ENCODE peak calls at places on chromosome 5, in nine cellular contexts. A is T-cell; C is AG09319; U is SHP77; L is RWPE1; V is cardiac fibroblast; E is lower leg skin; I is neuronal stem cell; Z is activated CD4-positive, alpha-beta T cell treated with anti-CD3 and anti-CD28 coated beads for 4 hours. T is an unnamed sample.

GRCh38 chr5:80960531-80961375 is 590 bp downstream of the RASGRF2 start:
- DNase-seq in A (no peak), C (no peak), U (no peak), L (peak), V (peak), E (no peak), I (peak), Z (peak), T (no peak)

GRCh38 chr5:167285591-167285990 is 1005.9 kb upstream of the WWC1 start:
- DNase-seq in A (no peak), C (no peak), U (no peak), L (no peak), V (no peak), E (no peak), I (no peak), Z (no peak), T (no peak)

GRCh38 chr5:43313854-43314457 is 744 bp upstream of the HMGCS1 start:
- DNase-seq in A (no peak), C (no peak), U (peak), L (no peak), V (peak), E (no peak), I (no peak), Z (no peak), T (no peak)

GRCh38 chr5:58244819-58245478 is 214.9 kb downstream of the PLK2 start:
- DNase-seq in A (no peak), C (no peak), U (peak), L (no peak), V (no peak), E (no peak), I (no peak), Z (no peak), T (no peak)

GRCh38 chr5:135063511-135064234 is 29.6 kb upstream of the PITX1 start:
- DNase-seq in A (no peak), C (no peak), U (no peak), L (no peak), V (no peak), E (no peak), I (no peak), Z (no peak), T (no peak)

GRCh38 chr5:134005415-134006118 is 792 bp upstream of the VDAC1 start:
- DNase-seq in A (no peak), C (no peak), U (no peak), L (no peak), V (peak), E (peak), I (no peak), Z (no peak), T (no peak)

GRCh38 chr5:36180556-36181350 is 28.8 kb downstream of the SKP2 start:
- DNase-seq in A (no peak), C (no peak), U (no peak), L (no peak), V (no peak), E (no peak), I (no peak), Z (no peak), T (no peak)

GRCh38 chr5:95816341-95816740 is 6.2 kb downstream of the GLRX start:
- DNase-seq in A (no peak), C (no peak), U (no peak), L (no peak), V (no peak), E (no peak), I (no peak), Z (no peak), T (no peak)

GRCh38 chr5:151121095-151121494 is 36.5 kb downstream of the ANXA6 start:
- DNase-seq in A (no peak), C (no peak), U (no peak), L (no peak), V (no peak), E (no peak), I (no peak), Z (no peak), T (no peak)

GRCh38 chr5:155952486-155953105 is 374.4 kb upstream of the SGCD start:
- DNase-seq in A (no peak), C (no peak), U (no peak), L (no peak), V (no peak), E (no peak), I (no peak), Z (no peak), T (no peak)

T was measured in right atrium auricular region.